ENCODE peak calls at places on chromosomes 5 and 9, in ten cellular contexts. U, T, Y, S, V, K, L, R, E and P are unnamed samples.

GRCh38 chr5:78574731-78575161 is 73.8 kb downstream of the LHFPL2 start:
- DNase-seq in U (no peak), T (no peak), Y (no peak), S (no peak), V (no peak), K (no peak), L (no peak), R (no peak), E (no peak), P (peak)

GRCh38 chr5:51556833-51557232 is 173.6 kb downstream of the ISL1 start:
- DNase-seq in U (no peak), T (no peak), Y (peak), S (no peak), V (no peak), K (no peak), L (no peak), R (no peak), E (no peak), P (no peak)

GRCh38 chr5:58135571-58136335 is 324.1 kb downstream of the PLK2 start:
- DNase-seq in U (no peak), T (no peak), Y (no peak), S (no peak), V (no peak), K (no peak), L (no peak), R (no peak), E (no peak), P (no peak)

GRCh38 chr9:105157178-105157583 is 87.3 kb upstream of the SLC44A1 start:
- DNase-seq in U (peak), T (peak), Y (peak), S (peak), V (peak), K (peak), L (peak), R (peak), E (peak), P (peak)

GRCh38 chr5:78509884-78510769 is 138.4 kb downstream of the LHFPL2 start:
- DNase-seq in U (no peak), T (peak), Y (no peak), S (peak), V (no peak), K (peak), L (peak), R (no peak), E (peak), P (no peak)

GRCh38 chr5:111730659-111731382 is 26.2 kb downstream of the NREP start:
- DNase-seq in U (no peak), T (no peak), Y (no peak), S (no peak), V (no peak), K (no peak), L (no peak), R (no peak), E (no peak), P (no peak)

GRCh38 chr9:108880917-108881316 is 18.9 kb downstream of the ACTL7A start:
- DNase-seq in U (no peak), T (no peak), Y (no peak), S (no peak), V (no peak), K (no peak), L (no peak), R (no peak), E (no peak), P (no peak)

GRCh38 chr5:140258016-140258415 is 44.9 kb downstream of the PFDN1 start:
- DNase-seq in U (no peak), T (no peak), Y (no peak), S (no peak), V (no peak), K (no peak), L (no peak), R (no peak), E (no peak), P (no peak)

GRCh38 chr9:94807556-94807955 is 81.1 kb downstream of the AOPEP start:
- DNase-seq in U (no peak), T (no peak), Y (peak), S (no peak), V (no peak), K (no peak), L (no peak), R (no peak), E (no peak), P (peak)

GRCh38 chr5:149611327-149611726 is 30.0 kb downstream of the ARHGEF37 start:
- DNase-seq in U (peak), T (no peak), Y (peak), S (no peak), V (no peak), K (no peak), L (no peak), R (no peak), E (no peak), P (peak)

GRCh38 chr5:161305601-161306000 is 240.9 kb downstream of the GABRB2 start:
- DNase-seq in U (no peak), T (no peak), Y (no peak), S (no peak), V (no peak), K (no peak), L (no peak), R (no peak), E (no peak), P (peak)

GRCh38 chr9:121788686-121789366 is 137.4 kb downstream of the DAB2IP start:
- DNase-seq in U (no peak), T (no peak), Y (no peak), S (no peak), V (no peak), K (no peak), L (no peak), R (no peak), E (no peak), P (no peak)

GRCh38 chr5:52648726-52649125 is 139.0 kb upstream of the ITGA1 start:
- DNase-seq in U (no peak), T (no peak), Y (no peak), S (no peak), V (no peak), K (no peak), L (no peak), R (no peak), E (no peak), P (no peak)

GRCh38 chr5:135392256-135392655 is 6.8 kb downstream of the MACROH2A1 start:
- DNase-seq in U (no peak), T (no peak), Y (peak), S (no peak), V (peak), K (no peak), L (no peak), R (no peak), E (no peak), P (peak)

GRCh38 chr9:108271646-108272349 is 584.0 kb downstream of the ACTL7B start:
- DNase-seq in U (peak), T (no peak), Y (peak), S (no peak), V (peak), K (no peak), L (peak), R (no peak), E (no peak), P (peak)

GRCh38 chr5:68225911-68226563 is 10.5 kb downstream of the PIK3R1 start:
- DNase-seq in U (no peak), T (no peak), Y (no peak), S (no peak), V (no peak), K (no peak), L (no peak), R (no peak), E (no peak), P (no peak)

GRCh38 chr5:24623018-24623417 is 21.8 kb downstream of the CDH10 start:
- DNase-seq in U (no peak), T (no peak), Y (no peak), S (no peak), V (no peak), K (no peak), L (no peak), R (no peak), E (no peak), P (no peak)

GRCh38 chr9:122219856-122220672 is 8.7 kb downstream of the LHX6 start:
- DNase-seq in U (no peak), T (no peak), Y (no peak), S (no peak), V (no peak), K (no peak), L (no peak), R (no peak), E (peak), P (no peak)

GRCh38 chr5:38871211-38871610 is 25.4 kb downstream of the OSMR start:
- DNase-seq in U (no peak), T (no peak), Y (peak), S (no peak), V (peak), K (no peak), L (no peak), R (no peak), E (no peak), P (peak)